ENCODE peak calls at places on chromosomes 5 and 9, in ten cellular contexts. I is H1; C is right atrium auricular region; A is OCI-LY7; K is CD4-positive, alpha-beta T cell; S is progenitor cell of endocrine pancreas; U is fibroblast of mammary gland; T is omental fat pad; Z is psoas muscle; W is pancreas. Y is an unnamed sample.

GRCh38 chr5:92424785-92425426 is 1041.8 kb upstream of the ARRDC3 start:
- DNase-seq in U (no peak), S (no peak), K (no peak), C (no peak), Z (no peak), A (no peak), W (no peak), T (no peak), I (no peak), Y (no peak)

GRCh38 chr9:99011161-99011709 is 67.5 kb downstream of the COL15A1 start:
- DNase-seq in W (no peak), Z (no peak), T (no peak), A (peak), I (no peak), C (no peak), S (no peak), U (peak), K (no peak), Y (no peak)

GRCh38 chr5:141488591-141489478 is at the start of gene PCDHGC5:
- DNase-seq in Z (no peak), S (no peak), I (no peak), W (no peak), K (no peak), U (peak), T (no peak), C (peak), A (no peak), Y (no peak)

GRCh38 chr5:174327317-174327864 is 281.9 kb downstream of the NSG2 start:
- DNase-seq in K (peak), U (peak), C (no peak), Z (peak), I (peak), A (peak), T (peak), W (peak), S (peak), Y (peak)

GRCh38 chr9:101311759-101312420 is 72.9 kb downstream of the BAAT start:
- DNase-seq in T (no peak), Z (no peak), C (no peak), A (peak), U (peak), S (no peak), K (no peak), W (peak), I (no peak), Y (peak)

GRCh38 chr5:96885518-96886338 is 9.4 kb downstream of the ERAP2 start:
- DNase-seq in A (peak), I (no peak), U (no peak), Z (no peak), W (no peak), C (no peak), K (peak), S (no peak), T (no peak), Y (no peak)

GRCh38 chr5:171313481-171314206 is 4.6 kb downstream of the TLX3 start:
- DNase-seq in T (no peak), A (no peak), C (no peak), U (no peak), I (no peak), Z (no peak), W (no peak), K (no peak), S (no peak), Y (no peak)

GRCh38 chr5:58022055-58022454 is 437.8 kb downstream of the PLK2 start:
- DNase-seq in Z (no peak), K (no peak), S (no peak), I (no peak), T (no peak), U (peak), A (no peak), W (no peak), C (no peak), Y (no peak)

GRCh38 chr9:22342489-22343217 is 104.0 kb upstream of the DMRTA1 start:
- DNase-seq in K (no peak), W (no peak), T (no peak), S (no peak), I (no peak), Z (peak), A (no peak), U (peak), C (no peak), Y (no peak)

GRCh38 chr9:21552244-21552825 is 70.2 kb upstream of the IFNE start:
- DNase-seq in U (no peak), T (no peak), I (no peak), C (no peak), K (no peak), A (no peak), W (no peak), S (no peak), Z (no peak), Y (no peak)

GRCh38 chr5:90475436-90475980 is 844 bp downstream of the POLR3G start:
- DNase-seq in A (no peak), T (no peak), W (no peak), C (no peak), S (no peak), Z (no peak), U (peak), I (no peak), K (no peak), Y (no peak)

GRCh38 chr9:133880851-133881634 is 111.1 kb downstream of the VAV2 start:
- DNase-seq in U (no peak), S (no peak), I (no peak), W (no peak), T (no peak), K (no peak), C (no peak), A (no peak), Z (peak), Y (no peak)

GRCh38 chr9:133881671-133882381 is 110.3 kb downstream of the VAV2 start:
- DNase-seq in A (no peak), T (no peak), U (no peak), I (no peak), W (peak), Z (peak), S (no peak), K (no peak), C (no peak), Y (no peak)

GRCh38 chr9:133882849-133883248 is 109.3 kb downstream of the VAV2 start:
- DNase-seq in T (no peak), S (no peak), C (no peak), A (no peak), Z (no peak), I (no peak), U (no peak), W (no peak), K (no peak), Y (no peak)

GRCh38 chr9:133884907-133885744 is 107.0 kb downstream of the VAV2 start:
- DNase-seq in A (no peak), K (no peak), W (no peak), U (no peak), Z (peak), T (no peak), C (no peak), S (no peak), I (peak), Y (no peak)

GRCh38 chr9:133883356-133883755 is 108.8 kb downstream of the VAV2 start:
- DNase-seq in C (no peak), A (no peak), Z (no peak), W (no peak), S (no peak), U (no peak), T (no peak), I (peak), K (no peak), Y (no peak)
- TF ChIP-seq CTCF in C (no peak), A (no peak), Z (no peak), W (no peak), S (no peak), U (no peak), T (no peak), I (no peak), K (no peak), Y (no peak)

GRCh38 chr5:147509710-147510651 is at the start of gene DPYSL3:
- DNase-seq in U (peak), Z (peak), A (no peak), W (peak), S (peak), K (no peak), T (peak), I (peak), C (peak), Y (no peak)
- TF ChIP-seq CTCF in U (no peak), Z (peak), A (no peak), W (no peak), S (peak), K (no peak), T (no peak), I (peak), C (peak), Y (no peak)

DNA sequence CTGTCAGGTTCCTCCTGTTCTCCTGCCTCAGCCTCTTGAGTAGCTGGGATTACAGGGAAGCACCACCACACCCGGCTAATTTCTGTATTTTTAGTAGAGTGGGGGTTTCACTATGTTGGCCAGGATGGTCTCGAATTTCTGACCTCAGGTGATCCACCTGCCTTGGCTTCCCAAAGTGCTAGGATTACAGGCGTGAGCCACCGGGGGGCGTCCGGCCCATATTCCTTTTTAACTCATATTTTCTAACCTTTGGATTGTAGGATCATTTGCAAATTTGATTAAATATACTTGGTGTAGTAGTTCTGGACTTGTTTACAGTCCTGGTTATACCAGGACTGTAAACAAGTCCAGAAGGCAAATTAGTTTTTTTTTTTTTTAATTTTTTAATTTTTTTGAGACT is 4.3 kb downstream of the TCERG1 start:
- DNase-seq in C (no peak), Z (no peak), W (no peak), U (no peak), K (no peak), I (no peak), A (no peak), S (no peak), T (no peak), Y (no peak)
- TF ChIP-seq CTCF in C (no peak), Z (no peak), W (no peak), U (no peak), K (no peak), I (peak), A (peak), S (peak), T (no peak), Y (no peak)

GRCh38 chr5:161332343-161332742 is 214.2 kb downstream of the GABRB2 start:
- DNase-seq in U (no peak), W (no peak), T (no peak), A (no peak), K (no peak), Z (no peak), I (no peak), C (no peak), S (no peak), Y (no peak)

DNA sequence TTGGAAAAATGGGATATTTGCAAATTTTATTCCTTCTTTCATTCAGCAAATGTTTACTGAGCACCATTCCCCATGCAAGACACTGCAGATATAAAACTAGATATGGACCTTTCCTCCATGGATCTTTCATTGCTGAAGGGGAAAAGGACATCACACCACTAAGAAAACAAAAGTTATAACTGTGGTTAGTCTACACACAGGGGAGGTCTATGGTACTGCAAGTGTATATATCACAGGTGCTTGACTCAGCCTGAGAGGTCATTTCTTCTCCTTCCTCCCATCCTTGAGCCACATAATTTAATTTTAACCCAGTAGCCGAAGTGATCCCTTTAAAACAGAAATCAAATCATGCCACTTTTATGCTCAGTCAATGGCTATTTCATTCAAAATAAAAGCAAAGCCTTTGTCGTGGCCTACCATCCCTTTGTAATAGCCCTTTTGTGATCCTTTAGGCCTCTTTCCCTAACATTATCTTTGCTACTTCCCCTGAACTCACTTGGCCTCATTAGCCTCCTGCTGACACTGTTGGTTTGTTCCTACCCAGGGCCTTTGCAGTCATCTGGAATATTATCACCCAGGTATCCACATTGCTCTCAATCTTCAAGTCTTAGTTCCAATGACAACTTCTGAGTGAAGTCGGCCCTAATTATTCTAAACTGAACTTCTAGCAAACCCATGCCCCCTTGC is 213.2 kb downstream of the GABRB2 start:
- DNase-seq in S (no peak), A (no peak), T (no peak), U (no peak), K (no peak), C (no peak), Z (no peak), W (no peak), I (no peak), Y (no peak)
- TF ChIP-seq CTCF in S (no peak), A (no peak), T (no peak), U (no peak), K (no peak), C (no peak), Z (no peak), W (no peak), I (no peak), Y (no peak)

GRCh38 chr5:75338408-75338807 is 1.4 kb downstream of the HMGCR start:
- DNase-seq in A (no peak), Z (no peak), T (no peak), I (no peak), W (no peak), U (no peak), C (no peak), S (no peak), K (no peak), Y (no peak)

GRCh38 chr5:75337366-75338021 is 474 bp downstream of the HMGCR start:
- DNase-seq in U (peak), K (peak), S (peak), W (no peak), T (no peak), C (peak), Z (no peak), A (peak), I (no peak), Y (no peak)

GRCh38 chr5:75335486-75335885 is 1.5 kb upstream of the HMGCR start:
- DNase-seq in I (no peak), K (no peak), A (no peak), U (no peak), T (no peak), S (no peak), Z (no peak), W (no peak), C (no peak), Y (no peak)

GRCh38 chr5:75336625-75337336 is at the start of gene HMGCR:
- DNase-seq in S (peak), I (peak), Z (peak), W (peak), U (peak), A (peak), C (peak), T (peak), K (peak), Y (peak)

GRCh38 chr5:75335952-75336624 is 932 bp upstream of the HMGCR start:
- DNase-seq in K (no peak), S (no peak), T (no peak), I (no peak), A (peak), U (peak), Z (no peak), W (peak), C (no peak), Y (no peak)
- TF ChIP-seq CTCF in K (no peak), S (peak), T (no peak), I (no peak), A (no peak), U (peak), Z (peak), W (peak), C (no peak), Y (no peak)

GRCh38 chr9:130167927-130168326 is 4.3 kb upstream of the NCS1 start:
- DNase-seq in U (no peak), T (no peak), S (no peak), K (no peak), W (no peak), A (no peak), Z (no peak), I (no peak), C (no peak), Y (no peak)
- TF ChIP-seq CTCF in U (peak), T (no peak), S (no peak), K (no peak), W (no peak), A (peak), Z (no peak), I (no peak), C (no peak), Y (no peak)

DNA sequence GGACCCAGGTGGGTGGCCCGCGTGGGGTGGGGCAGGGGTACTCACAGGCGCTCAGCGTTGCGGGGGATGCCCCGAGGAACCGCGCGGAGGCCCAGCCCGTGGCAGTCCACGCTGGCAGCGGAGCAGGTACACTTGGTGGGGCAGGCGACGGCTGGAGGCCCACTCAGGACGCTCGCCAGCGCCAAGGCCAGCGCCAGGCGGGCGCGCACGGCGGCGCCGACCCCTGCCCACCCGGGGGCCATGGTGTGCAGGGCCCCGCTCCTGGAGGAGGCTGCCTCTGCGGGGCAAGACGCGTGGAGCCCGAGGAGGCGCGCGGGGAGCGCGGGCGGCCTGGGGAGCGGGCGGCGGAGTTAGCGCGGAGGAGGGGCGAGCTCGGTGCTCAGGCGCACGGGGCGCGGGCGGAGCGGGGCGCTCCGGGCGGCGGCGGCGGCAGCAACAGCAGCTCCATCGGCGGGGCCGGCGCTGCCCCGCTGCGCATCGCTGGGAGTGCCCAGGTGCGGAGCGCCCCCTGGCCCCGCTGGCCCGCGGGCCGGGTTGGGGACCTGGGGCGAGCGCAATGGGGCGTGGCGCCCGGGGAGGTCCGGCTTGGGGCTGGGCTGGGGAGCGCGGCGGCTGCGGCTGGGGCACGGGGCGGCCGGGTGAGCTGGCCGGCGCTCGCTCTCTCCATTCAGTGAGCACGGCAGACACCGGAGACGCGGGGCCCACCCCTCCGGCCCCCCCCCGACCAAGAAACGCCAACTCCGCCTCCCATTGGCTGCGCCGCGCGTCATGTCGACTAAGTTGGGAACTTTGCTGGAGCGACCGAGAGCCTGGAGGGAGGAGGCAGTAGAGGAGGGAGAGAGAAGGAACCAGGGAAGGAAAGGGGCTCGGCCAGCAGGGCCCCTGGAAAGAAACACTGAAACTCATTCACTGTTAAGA is at the start of gene SLIT3:
- DNase-seq in S (peak), Z (peak), A (no peak), C (peak), K (no peak), T (peak), U (peak), I (peak), W (peak), Y (no peak)
- TF ChIP-seq CTCF in S (peak), Z (no peak), A (no peak), C (no peak), K (no peak), T (no peak), U (no peak), I (no peak), W (no peak), Y (no peak)

Y was measured in HL-60.